ENCODE peak calls at places on chromosome 2, in six cellular contexts. F is A549, U is HepG2, G is fibroblast of lung, T is HCT116, N is OCI-LY7. Y is an unnamed sample.

GRCh38 chr2:221374234-221374633 is 197.9 kb downstream of the EPHA4 start:
- DNase-seq in F (no peak), U (no peak), G (no peak), T (no peak), N (no peak), Y (no peak)

GRCh38 chr2:42928692-42929576 is 136.6 kb upstream of the HAAO start:
- DNase-seq in F (peak), U (peak), G (peak), T (no peak), N (peak), Y (peak)

GRCh38 chr2:68336192-68336591 is 16.4 kb upstream of the CNRIP1 start:
- DNase-seq in F (no peak), U (no peak), G (peak), T (peak), N (no peak), Y (no peak)

GRCh38 chr2:46737577-46737976 is 178.0 kb downstream of the MCFD2 start:
- DNase-seq in F (peak), U (peak), G (peak), T (peak), N (no peak), Y (no peak)

GRCh38 chr2:195636890-195637289 is 20.1 kb upstream of the SLC39A10 start:
- DNase-seq in F (no peak), U (no peak), G (peak), T (no peak), N (no peak), Y (no peak)

GRCh38 chr2:10817413-10817812 is 4.8 kb upstream of the PDIA6 start:
- DNase-seq in F (no peak), U (peak), G (no peak), T (peak), N (no peak), Y (peak)

GRCh38 chr2:28618221-28619141 is 122.6 kb downstream of the PLB1 start:
- DNase-seq in F (no peak), U (peak), G (no peak), T (no peak), N (no peak), Y (no peak)

GRCh38 chr2:54636425-54637139 is 86.9 kb upstream of the EML6 start:
- DNase-seq in F (no peak), U (no peak), G (no peak), T (no peak), N (no peak), Y (no peak)

DNA sequence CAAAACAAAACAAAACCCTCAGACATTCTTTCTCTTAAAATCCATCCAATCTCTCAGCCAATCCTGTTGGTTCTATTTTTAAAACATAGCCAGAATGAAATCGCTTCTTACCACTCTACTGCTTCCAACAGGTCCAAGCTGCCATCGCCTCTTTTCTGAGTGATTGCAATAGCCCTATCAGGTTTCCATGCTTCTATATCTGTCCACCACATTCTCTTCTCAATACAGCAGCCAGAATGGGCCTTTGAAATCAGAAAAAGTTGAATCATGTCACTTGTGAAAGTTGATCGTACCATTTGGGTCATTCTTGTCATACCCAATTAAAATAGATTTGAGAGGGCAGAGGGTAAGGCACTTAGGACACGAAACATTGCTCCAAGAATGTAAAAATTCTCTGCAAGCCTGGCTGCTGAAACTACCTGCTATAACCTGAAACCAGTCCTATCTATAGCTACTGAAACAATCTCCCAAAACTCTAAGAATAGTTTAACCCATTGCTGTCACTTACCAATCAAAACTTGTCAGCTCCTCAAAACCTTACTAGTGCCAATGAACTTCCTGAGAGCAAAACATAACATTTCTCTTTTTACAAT is 3.3 kb upstream of the MTLN start:
- DNase-seq in F (no peak), U (no peak), G (no peak), T (no peak), N (no peak), Y (no peak)
- H3K4me3 ChIP-seq in F (no peak), U (no peak), G (no peak), T (no peak), N (no peak), Y (no peak)

DNA sequence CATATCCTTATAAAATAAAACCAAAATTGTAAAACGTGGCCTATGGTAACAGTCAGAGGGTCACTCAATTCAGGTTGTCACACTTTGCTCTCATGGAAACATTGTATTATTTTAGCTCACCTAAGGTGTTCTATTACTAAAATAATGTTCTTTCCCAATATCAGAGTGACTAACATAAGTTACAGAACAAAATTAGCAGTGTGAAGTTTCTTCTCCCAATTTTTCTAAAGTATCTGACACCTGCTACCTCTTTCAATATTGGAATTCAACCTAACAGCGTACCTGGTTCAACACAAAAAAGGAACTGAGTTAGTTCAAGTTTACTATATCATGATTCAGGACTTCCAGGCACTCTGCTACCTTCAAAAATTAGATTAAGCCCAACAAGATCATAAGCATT is 190.4 kb downstream of the ZEB2 start:
- DNase-seq in F (no peak), U (no peak), G (no peak), T (no peak), N (no peak), Y (no peak)
- H3K4me2 ChIP-seq in F (no peak), U (no peak), G (no peak), T (no peak), N (peak), Y (peak)

GRCh38 chr2:234566622-234567021 is 69.7 kb upstream of the ARL4C start:
- DNase-seq in F (no peak), U (peak), G (peak), T (no peak), N (no peak), Y (no peak)

GRCh38 chr2:234559609-234560008 is 62.7 kb upstream of the ARL4C start:
- DNase-seq in F (peak), U (no peak), G (no peak), T (no peak), N (no peak), Y (no peak)

GRCh38 chr2:234565842-234566619 is 69.2 kb upstream of the ARL4C start:
- DNase-seq in F (no peak), U (peak), G (peak), T (no peak), N (no peak), Y (no peak)

GRCh38 chr2:234565201-234565600 is 68.3 kb upstream of the ARL4C start:
- DNase-seq in F (no peak), U (no peak), G (peak), T (no peak), N (peak), Y (no peak)

GRCh38 chr2:234564719-234565118 is 67.8 kb upstream of the ARL4C start:
- DNase-seq in F (no peak), U (no peak), G (peak), T (no peak), N (no peak), Y (no peak)
- TF ChIP-seq CTCF in F (peak), U (peak), G (peak), T (no peak), N (peak), Y (peak)

GRCh38 chr2:45011621-45012602 is 2.7 kb upstream of the SIX2 start:
- DNase-seq in F (no peak), U (no peak), G (no peak), T (no peak), N (no peak), Y (no peak)
- H3K4me3 ChIP-seq in F (no peak), U (no peak), G (no peak), T (no peak), N (no peak), Y (no peak)

GRCh38 chr2:142973822-142974207 is 96.4 kb downstream of the KYNU start:
- DNase-seq in F (no peak), U (no peak), G (peak), T (no peak), N (no peak), Y (no peak)
- H3K4me2 ChIP-seq in F (peak), U (no peak), G (no peak), T (peak), N (no peak), Y (no peak)

DNA sequence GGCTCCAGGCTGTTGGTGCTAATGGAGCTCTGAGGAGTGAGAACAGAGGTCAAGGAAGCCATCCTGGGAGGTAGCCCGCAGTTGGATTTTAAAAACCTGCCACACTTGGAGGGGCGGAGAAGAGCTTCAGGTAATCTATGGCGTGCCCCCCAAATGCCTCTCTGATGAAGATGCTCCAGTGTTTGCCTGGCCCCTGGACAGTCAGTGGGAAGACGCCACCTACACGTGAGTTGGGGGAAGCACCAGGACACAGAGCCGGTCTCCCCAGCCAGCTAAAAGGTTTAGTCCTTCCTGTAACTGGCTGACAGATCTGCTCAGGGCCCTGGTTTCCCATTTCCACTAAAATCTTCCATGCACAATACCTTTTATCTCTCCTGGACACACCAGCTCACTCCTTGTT is 225.0 kb downstream of the TTC32 start:
- DNase-seq in F (peak), U (peak), G (no peak), T (no peak), N (no peak), Y (peak)
- TF ChIP-seq CTCF in F (no peak), U (peak), G (no peak), T (peak), N (no peak), Y (peak)

GRCh38 chr2:197799072-197799471 is 5.3 kb upstream of the PLCL1 start:
- DNase-seq in F (no peak), U (no peak), G (no peak), T (no peak), N (no peak), Y (no peak)
- H3K4me3 ChIP-seq in F (no peak), U (no peak), G (no peak), T (no peak), N (no peak), Y (no peak)

DNA sequence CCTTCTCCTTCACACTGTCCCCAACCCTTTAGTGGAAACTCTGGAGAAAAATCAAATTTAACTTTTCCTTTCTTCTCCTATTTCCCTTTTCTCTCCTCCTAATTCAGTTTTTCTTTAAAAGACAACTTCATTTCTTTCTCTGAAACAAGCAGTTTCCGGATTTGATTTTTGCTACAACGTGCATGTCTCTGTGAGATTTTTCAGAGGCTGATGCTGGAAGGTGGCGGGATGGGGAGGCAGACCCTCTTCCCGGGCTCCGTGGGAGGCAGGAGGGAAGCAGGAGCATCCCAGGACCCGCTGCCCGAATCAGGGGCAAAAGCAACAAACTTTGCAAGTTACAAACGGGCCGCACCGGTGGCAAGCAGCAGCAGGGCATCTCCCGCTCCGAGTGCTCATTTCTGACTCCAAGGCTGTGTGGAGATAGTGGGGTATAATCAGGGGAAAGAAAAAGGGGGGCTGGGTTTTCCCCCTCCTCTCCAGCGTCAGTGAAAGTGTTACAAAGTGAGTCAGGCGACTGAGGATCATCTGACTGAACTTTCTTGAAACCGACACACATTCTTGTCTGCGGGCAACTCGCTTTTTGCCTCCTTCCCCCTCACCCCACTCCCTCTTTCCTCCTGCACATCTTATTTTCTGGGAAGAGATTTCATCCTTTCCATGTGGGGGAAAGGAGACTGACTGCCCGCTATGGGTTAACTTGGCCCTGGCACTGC is 6.4 kb downstream of the ZEB2 start:
- DNase-seq in F (no peak), U (no peak), G (peak), T (no peak), N (no peak), Y (peak)
- H3K4me2 ChIP-seq in F (no peak), U (no peak), G (peak), T (no peak), N (no peak), Y (peak)

Y was measured in neural progenitor cell.